ENCODE peak calls at places on chromosomes 4 and X, in four cellular contexts. H is K562, Y is A549, S is H1. L is an unnamed sample.

GRCh38 chr4:142331132-142331531 is 515.0 kb downstream of the INPP4B start:
- DNase-seq in S (no peak), H (no peak), Y (no peak), L (no peak)

GRCh38 chrX:10235851-10236250 is 79.1 kb downstream of the CLCN4 start:
- DNase-seq in Y (no peak), H (no peak), S (no peak), L (no peak)

GRCh38 chrX:115330498-115331138 is 41.1 kb downstream of the LUZP4 start:
- DNase-seq in H (peak; percentile 59), Y (peak; percentile 75), S (no peak), L (peak; percentile 67)

GRCh38 chr4:7041851-7042696 is 1.1 kb upstream of the TADA2B start:
- DNase-seq in H (peak; percentile 61), S (no peak), Y (no peak), L (peak; percentile 72)

GRCh38 chr4:2953496-2953895 is 9.7 kb downstream of the NOP14 start:
- DNase-seq in H (no peak), Y (no peak), S (no peak), L (no peak)

GRCh38 chrX:727738-728621 is 97.4 kb downstream of the SHOX start:
- DNase-seq in S (peak; percentile 85), H (peak; percentile 25), Y (peak; percentile 65), L (no peak)

GRCh38 chr4:115187136-115187535 is 73.7 kb upstream of the NDST4 start:
- DNase-seq in H (no peak), S (no peak), Y (no peak), L (no peak)

GRCh38 chr4:7161721-7162214 is 30.6 kb upstream of the SORCS2 start:
- DNase-seq in S (no peak), H (no peak), Y (no peak), L (peak; percentile 26)

GRCh38 chr4:149768477-149768876 is 47.2 kb downstream of the IQCM start:
- DNase-seq in S (no peak), Y (no peak), H (no peak), L (no peak)

GRCh38 chrX:43758044-43758443 is 101.9 kb downstream of the MAOA start:
- DNase-seq in Y (no peak), H (no peak), S (no peak), L (no peak)

GRCh38 chr4:57034571-57034970 is 55.9 kb downstream of the POLR2B start:
- DNase-seq in H (no peak), Y (no peak), S (no peak), L (no peak)

GRCh38 chr4:15882675-15883086 is 55.9 kb downstream of the FGFBP1 start:
- DNase-seq in H (peak; percentile 70), S (peak; percentile 51), Y (peak; percentile 87), L (peak; percentile 57)

GRCh38 chrX:108304210-108304609 is 134.0 kb downstream of the COL4A6 start:
- DNase-seq in S (no peak), H (peak; percentile 21), Y (no peak), L (peak; percentile 9)

GRCh38 chrX:19072372-19072771 is 49.9 kb downstream of the ADGRG2 start:
- DNase-seq in S (no peak), H (no peak), Y (peak; percentile 40), L (no peak)

GRCh38 chr4:82811838-82812672 is 13.5 kb upstream of the SCD5 start:
- DNase-seq in H (no peak), Y (no peak), S (no peak), L (no peak)

GRCh38 chr4:69984030-69984443 is 11.7 kb upstream of the STATH start:
- DNase-seq in S (no peak), H (no peak), Y (peak; percentile 69), L (no peak)

GRCh38 chrX:115255003-115255402 is 21.1 kb upstream of the LRCH2 start:
- DNase-seq in Y (no peak), H (no peak), S (no peak), L (no peak)

GRCh38 chr4:165560941-165561340 is 182.1 kb downstream of the CPE start:
- DNase-seq in Y (no peak), H (no peak), S (no peak), L (no peak)
- TF ChIP-seq RFX5 in Y (no peak), H (no peak), S (no peak), L (no peak)

GRCh38 chr4:24798036-24798610 is 2.8 kb downstream of the SOD3 start:
- DNase-seq in S (peak; percentile 33), Y (no peak), H (no peak), L (no peak)

GRCh38 chr4:24800273-24800880 is 5.0 kb downstream of the SOD3 start:
- DNase-seq in Y (no peak), S (peak; percentile 59), H (no peak), L (peak; percentile 32)

GRCh38 chr4:24799544-24800272 is 4.3 kb downstream of the SOD3 start:
- DNase-seq in S (peak; percentile 58), H (no peak), Y (no peak), L (peak; percentile 27)

GRCh38 chr4:24801136-24801855 is 5.9 kb downstream of the SOD3 start:
- DNase-seq in Y (no peak), S (peak; percentile 43), H (no peak), L (no peak)

GRCh38 chr4:24799196-24799543 is 3.8 kb downstream of the SOD3 start:
- DNase-seq in Y (no peak), H (no peak), S (no peak), L (no peak)
- TF ChIP-seq MAX in Y (no peak), H (no peak), S (no peak), L (no peak)

GRCh38 chrX:148501121-148502066 is 977 bp downstream of the AFF2 start:
- DNase-seq in S (peak; percentile 59), Y (no peak), H (no peak), L (peak; percentile 25)
- TF ChIP-seq RFX5 in S (no peak), Y (no peak), H (no peak), L (no peak)

GRCh38 chrX:86002076-86002896 is 45.1 kb downstream of the CHM start:
- DNase-seq in S (peak; percentile 61), Y (peak; percentile 28), H (peak; percentile 76), L (no peak)
- TF ChIP-seq MAX in S (no peak), Y (no peak), H (no peak), L (no peak)

DNA sequence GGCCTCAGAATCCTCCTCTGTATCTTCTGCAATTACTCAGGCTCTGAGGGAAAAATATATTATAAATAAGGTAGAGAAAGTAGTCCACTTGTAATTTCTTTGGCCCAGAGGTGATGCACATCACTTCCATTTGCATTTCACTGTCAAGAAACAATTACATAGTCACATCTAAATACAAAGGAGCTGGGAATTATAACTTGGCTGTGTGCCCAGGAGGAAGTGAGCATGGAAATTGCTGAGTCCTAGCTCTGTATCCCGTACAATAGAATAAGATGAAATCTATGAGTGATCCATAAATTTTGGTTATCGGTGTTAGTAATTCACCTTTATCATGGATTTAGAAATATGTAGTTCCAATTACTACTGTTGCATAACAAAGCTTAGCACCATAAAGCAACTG is 241.5 kb upstream of the GALNT7 start:
- DNase-seq in H (no peak), S (no peak), Y (no peak), L (no peak)
- TF ChIP-seq RFX5 in H (no peak), S (no peak), Y (no peak), L (no peak)

DNA sequence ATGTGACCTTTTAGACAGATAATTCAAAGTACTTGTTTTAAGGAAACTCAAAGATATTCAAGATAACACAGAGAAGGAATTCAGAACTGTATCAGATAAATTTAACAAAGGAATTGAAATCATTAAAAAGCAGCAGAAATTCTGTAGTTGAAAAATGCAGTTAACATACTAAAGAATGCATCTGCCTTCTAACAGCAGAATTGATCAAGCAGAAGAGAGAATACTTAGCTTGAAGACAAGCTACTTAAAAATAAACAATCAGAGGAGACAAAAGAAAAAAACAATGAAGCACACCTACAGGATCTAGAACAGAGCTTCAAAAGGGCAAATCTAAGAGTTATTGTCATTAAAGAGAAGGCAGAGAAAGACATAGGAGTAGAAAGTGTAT is 123.0 kb upstream of the TET2 start:
- DNase-seq in S (no peak), Y (no peak), H (no peak), L (no peak)
- TF ChIP-seq MAX in S (no peak), Y (no peak), H (no peak), L (no peak)

GRCh38 chr4:35503435-35503834 is 740.9 kb downstream of the ARAP2 start:
- DNase-seq in H (no peak), Y (no peak), S (no peak), L (no peak)

GRCh38 chr4:35500812-35501211 is 743.5 kb downstream of the ARAP2 start:
- DNase-seq in Y (no peak), H (no peak), S (no peak), L (no peak)

GRCh38 chr4:35511851-35512250 is 732.5 kb downstream of the ARAP2 start:
- DNase-seq in H (no peak), Y (no peak), S (no peak), L (no peak)

DNA sequence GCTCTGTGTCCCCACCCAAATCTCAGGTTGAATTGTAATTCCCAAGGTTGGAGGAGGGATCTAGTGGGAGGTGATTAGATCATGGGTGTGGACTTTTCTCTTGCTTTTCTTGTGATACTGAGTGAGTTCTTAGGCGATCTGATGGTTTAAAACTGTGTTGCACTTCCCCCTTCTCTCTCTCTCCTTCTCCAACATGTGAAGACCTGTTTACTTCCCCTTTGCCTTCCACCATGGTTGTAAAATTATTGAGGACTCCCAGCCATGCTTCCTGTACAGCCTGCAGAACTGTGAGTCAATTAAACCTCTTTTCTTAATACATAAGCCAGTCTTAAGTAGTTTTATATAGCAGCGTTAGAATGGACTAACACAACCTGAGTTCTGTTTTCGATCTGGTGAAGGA is 738.2 kb downstream of the ARAP2 start:
- DNase-seq in S (no peak), Y (no peak), H (no peak), L (no peak)
- TF ChIP-seq RFX5 in S (no peak), Y (no peak), H (no peak), L (no peak)

GRCh38 chr4:122614621-122615020 is 6.2 kb downstream of the IL21 start:
- DNase-seq in Y (no peak), H (no peak), S (no peak), L (no peak)

GRCh38 chr4:122617597-122618593 is 3.0 kb downstream of the IL21 start:
- DNase-seq in Y (no peak), H (no peak), S (no peak), L (no peak)

GRCh38 chr4:122616910-122617596 is 3.8 kb downstream of the IL21 start:
- DNase-seq in H (no peak), Y (no peak), S (no peak), L (no peak)

DNA sequence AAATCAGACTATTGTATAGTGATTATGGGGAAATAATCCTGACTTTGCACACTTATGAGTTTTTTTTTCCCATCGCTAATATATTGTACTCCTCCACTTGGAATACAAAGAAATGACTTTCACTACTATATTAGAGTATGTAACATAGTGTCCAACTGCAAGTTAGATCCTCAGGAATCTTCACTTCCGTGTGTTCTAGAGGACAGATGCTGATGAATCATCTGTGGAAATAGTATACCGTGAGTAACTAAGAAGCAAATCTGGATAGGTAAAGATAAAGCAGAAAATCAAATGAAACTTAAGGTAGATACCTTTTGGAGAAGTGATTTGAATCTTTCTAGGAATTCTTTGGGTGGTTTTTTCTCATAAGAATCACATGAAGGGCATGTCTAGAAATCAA is 8.3 kb downstream of the IL21 start:
- DNase-seq in S (no peak), H (no peak), Y (peak; percentile 1), L (no peak)
- TF ChIP-seq MAX in S (no peak), H (no peak), Y (no peak), L (no peak)